ENCODE peak calls at places on chromosome 12, in eight cellular contexts. H, Z, Q, D, W, R, N and P are unnamed samples.
A peak's percentile ranks its signal among the peaks of the same experiment; 100 is the strongest.

GRCh38 chr12:77372469-77372868 is 307.1 kb upstream of the E2F7 start:
- DNase-seq in D (no peak), Z (no peak), Q (no peak), R (no peak), W (no peak), N (no peak), H (no peak), P (no peak)

GRCh38 chr12:32125455-32126084 is 18.9 kb downstream of the BICD1 start:
- DNase-seq in R (no peak), N (no peak), H (peak; percentile 56), Z (no peak), Q (peak; percentile 57), D (no peak), W (peak; percentile 3), P (no peak)

GRCh38 chr12:109271418-109271817 is 37.7 kb downstream of the FOXN4 start:
- DNase-seq in H (no peak), Z (no peak), W (no peak), N (no peak), Q (no peak), D (no peak), R (no peak), P (no peak)

GRCh38 chr12:49599961-49600360 is 5.5 kb downstream of the FAM186B start:
- DNase-seq in N (no peak), Z (no peak), R (no peak), H (no peak), Q (no peak), D (no peak), W (no peak), P (no peak)

GRCh38 chr12:93145086-93145485 is 216.0 kb upstream of the EEA1 start:
- DNase-seq in Z (no peak), D (no peak), W (peak; percentile 96), Q (peak; percentile 39), H (no peak), R (no peak), N (no peak), P (no peak)

GRCh38 chr12:30719060-30719459 is 23.4 kb upstream of the IPO8 start:
- DNase-seq in D (no peak), Q (peak; percentile 87), R (no peak), Z (no peak), N (no peak), H (peak; percentile 62), W (peak; percentile 27), P (no peak)

GRCh38 chr12:1916396-1917171 is 1.9 kb downstream of the CACNA2D4 start:
- DNase-seq in N (no peak), R (peak; percentile 73), Z (peak; percentile 26), D (peak; percentile 77), H (no peak), W (no peak), Q (no peak), P (no peak)

GRCh38 chr12:124607681-124608425 is 40.4 kb upstream of the NCOR2 start:
- DNase-seq in N (no peak), H (peak; percentile 52), Q (no peak), D (no peak), W (peak; percentile 67), Z (no peak), R (no peak), P (no peak)

GRCh38 chr12:55861396-55861795 is 18.7 kb upstream of the MMP19 start:
- DNase-seq in N (no peak), H (no peak), Q (no peak), Z (no peak), W (no peak), D (no peak), R (no peak), P (no peak)

GRCh38 chr12:79055926-79056674 is 191.5 kb downstream of the SYT1 start:
- DNase-seq in N (no peak), Q (no peak), R (no peak), D (no peak), Z (no peak), H (peak; percentile 87), W (peak; percentile 87), P (no peak)

GRCh38 chr12:46699986-46700385 is 125.8 kb downstream of the SLC38A4 start:
- DNase-seq in R (no peak), N (no peak), Q (no peak), D (no peak), H (no peak), Z (no peak), W (no peak), P (no peak)

GRCh38 chr12:12214635-12215131 is 52.2 kb downstream of the LRP6 start:
- DNase-seq in N (no peak), R (no peak), W (peak; percentile 51), Z (no peak), Q (no peak), H (peak; percentile 65), D (no peak), P (no peak)

GRCh38 chr12:4909397-4909733 is 340 bp upstream of the KCNA1 start:
- DNase-seq in H (no peak), D (no peak), Z (peak; percentile 54), W (no peak), N (no peak), Q (no peak), R (no peak), P (peak; percentile 53)

GRCh38 chr12:4911316-4911994 is 1.8 kb downstream of the KCNA1 start:
- DNase-seq in D (no peak), N (no peak), Z (peak; percentile 57), R (no peak), W (no peak), Q (no peak), H (no peak), P (no peak)

GRCh38 chr12:4909734-4910501 is at the start of gene KCNA1:
- DNase-seq in W (no peak), Z (peak; percentile 63), Q (peak; percentile 10), H (peak; percentile 8), R (no peak), N (no peak), D (no peak), P (peak; percentile 53)

GRCh38 chr12:4910502-4911315 is 1.0 kb downstream of the KCNA1 start:
- DNase-seq in D (no peak), R (no peak), Z (peak; percentile 41), N (no peak), H (no peak), W (no peak), Q (peak; percentile 5), P (peak; percentile 17)

DNA sequence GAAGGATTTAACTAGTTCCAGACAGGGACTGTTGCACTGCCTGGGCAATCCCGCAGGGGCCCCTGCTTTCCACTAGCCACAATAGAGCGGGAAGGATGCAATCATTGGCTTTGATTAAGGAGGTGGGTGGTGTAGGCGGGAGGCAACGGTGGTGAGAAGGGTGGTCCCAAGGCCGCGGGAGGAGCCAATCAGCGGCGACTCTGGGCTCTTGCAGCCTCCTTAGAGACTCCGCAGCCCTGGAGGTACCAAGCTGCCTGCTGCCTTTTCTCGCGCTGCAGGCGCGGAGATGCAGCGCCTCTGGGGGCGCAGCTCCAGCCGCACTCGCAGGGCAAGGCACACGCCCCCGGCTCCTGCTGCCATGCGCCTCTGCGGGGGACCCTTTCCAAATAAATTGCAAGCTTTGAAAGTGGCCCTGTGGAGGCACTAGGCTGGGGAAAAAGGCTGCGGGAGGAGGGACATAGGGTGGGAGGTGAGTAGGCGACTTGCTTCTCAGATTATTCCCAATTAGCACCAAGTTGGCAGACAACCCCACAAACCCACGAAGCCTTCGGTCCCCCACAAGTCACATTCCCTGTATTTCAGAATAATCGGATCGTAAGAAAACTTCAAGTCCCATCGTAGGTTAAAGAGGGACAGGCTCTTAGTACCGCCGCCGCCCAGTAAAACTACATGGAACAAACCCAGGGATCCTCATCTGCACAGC is 860 bp upstream of the KCNA1 start:
- DNase-seq in W (no peak), N (no peak), R (no peak), H (no peak), D (no peak), Q (no peak), Z (peak; percentile 99), P (peak; percentile 72)
- TF ChIP-seq CTCF in W (no peak), N (no peak), R (no peak), H (no peak), D (peak; percentile 7), Q (no peak), Z (peak; percentile 63), P (no peak)

GRCh38 chr12:52396656-52397055 is 9.5 kb downstream of the KRT82 start:
- DNase-seq in Q (no peak), Z (no peak), N (peak; percentile 30), R (no peak), W (no peak), D (no peak), H (no peak), P (no peak)

GRCh38 chr12:52399756-52400155 is 6.4 kb downstream of the KRT82 start:
- DNase-seq in D (no peak), Z (no peak), H (no peak), R (no peak), W (no peak), Q (no peak), N (peak; percentile 45), P (no peak)

GRCh38 chr12:52395761-52396434 is 10.2 kb downstream of the KRT82 start:
- DNase-seq in H (peak; percentile 60), N (peak; percentile 59), Z (peak; percentile 97), D (no peak), W (peak; percentile 78), Q (peak; percentile 37), R (no peak), P (peak; percentile 29)

GRCh38 chr12:52400906-52401305 is 5.2 kb downstream of the KRT82 start:
- DNase-seq in D (no peak), H (no peak), N (no peak), Q (no peak), Z (no peak), R (no peak), W (no peak), P (no peak)

DNA sequence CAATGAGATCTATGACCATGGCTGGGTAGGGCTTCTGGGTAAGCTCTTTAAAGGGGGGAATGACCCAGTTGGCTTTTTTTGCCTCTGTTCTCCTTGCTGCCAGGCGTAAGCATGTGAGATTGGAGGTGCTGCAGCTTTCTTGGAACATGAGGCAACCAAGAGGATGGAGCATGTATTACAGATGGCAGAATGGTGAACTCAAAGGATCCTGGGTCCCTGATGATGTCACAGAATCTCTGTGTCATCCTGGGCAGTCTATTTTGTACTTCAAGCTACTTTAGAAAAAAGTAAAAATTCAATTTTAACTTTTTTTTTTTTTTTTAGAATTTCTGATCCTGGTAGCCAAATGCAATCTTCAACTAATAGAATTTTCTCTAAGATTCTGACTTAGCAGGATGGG is 8.0 kb downstream of the KRT82 start:
- DNase-seq in Z (no peak), H (peak; percentile 25), D (no peak), W (no peak), R (no peak), N (no peak), Q (no peak), P (no peak)
- TF ChIP-seq CTCF in Z (no peak), H (no peak), D (no peak), W (no peak), R (no peak), N (no peak), Q (no peak), P (no peak)

GRCh38 chr12:89707992-89708792 is 446 bp downstream of the ATP2B1 start:
- DNase-seq in R (peak; percentile 30), W (peak; percentile 21), Q (no peak), D (peak; percentile 85), N (peak; percentile 79), H (peak; percentile 34), Z (peak; percentile 46), P (peak; percentile 57)
- TF ChIP-seq CTCF in R (peak; percentile 36), W (no peak), Q (no peak), D (peak; percentile 13), N (no peak), H (peak; percentile 7), Z (no peak), P (no peak)

DNA sequence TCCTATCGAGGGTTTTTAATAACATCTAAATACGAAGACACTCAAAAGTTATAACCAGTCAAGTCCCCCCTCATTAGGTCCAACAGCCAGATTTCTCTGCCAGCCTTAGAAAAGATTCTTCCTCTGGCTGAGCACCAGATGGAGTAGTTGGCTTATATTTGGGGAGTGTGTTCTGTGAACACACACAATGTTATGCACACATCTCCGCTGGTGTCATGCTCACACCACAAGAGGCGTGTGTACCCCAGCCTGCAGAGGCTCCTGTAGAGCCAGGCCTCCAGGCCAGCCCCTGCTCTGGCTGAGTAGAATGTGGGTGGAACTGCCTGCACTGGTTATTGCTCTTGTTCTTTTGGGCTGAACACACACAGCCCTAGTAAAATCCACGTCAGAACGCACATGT is 64.0 kb downstream of the PIWIL1 start:
- DNase-seq in H (no peak), N (no peak), Q (no peak), W (no peak), D (no peak), R (no peak), Z (no peak), P (no peak)
- TF ChIP-seq CTCF in H (no peak), N (no peak), Q (no peak), W (no peak), D (peak; percentile 14), R (peak; percentile 45), Z (peak; percentile 64), P (peak; percentile 28)